ENCODE peak calls at places on chromosomes 6 and 20, in nine cellular contexts. Q, S, X, U, R, N, A, Y and I are unnamed samples.

GRCh38 chr6:28807682-28808280 is 116.0 kb downstream of the TRIM27 start:
- DNase-seq in Q (no peak), S (no peak), X (no peak), U (peak), R (no peak), N (no peak), A (no peak), Y (peak), I (no peak)

GRCh38 chr6:24918641-24919403 is 16.9 kb downstream of the RIPOR2 start:
- DNase-seq in Q (no peak), S (no peak), X (no peak), U (peak), R (no peak), N (no peak), A (no peak), Y (no peak), I (no peak)

GRCh38 chr20:10671221-10671849 is 2.5 kb downstream of the JAG1 start:
- DNase-seq in Q (peak), S (peak), X (peak), U (peak), R (peak), N (peak), A (peak), Y (peak), I (peak)

GRCh38 chr20:49132995-49133451 is 55.1 kb downstream of the STAU1 start:
- DNase-seq in Q (no peak), S (no peak), X (no peak), U (peak), R (peak), N (no peak), A (no peak), Y (no peak), I (no peak)

GRCh38 chr6:135280375-135281136 is 99.4 kb downstream of the MYB start:
- DNase-seq in Q (no peak), S (no peak), X (no peak), U (peak), R (no peak), N (no peak), A (no peak), Y (no peak), I (no peak)

GRCh38 chr6:167733740-167734661 is 92.7 kb upstream of the AFDN start:
- DNase-seq in Q (no peak), S (no peak), X (no peak), U (peak), R (no peak), N (peak), A (no peak), Y (no peak), I (peak)

GRCh38 chr20:34180460-34181108 is 60.6 kb upstream of the ASIP start:
- DNase-seq in Q (no peak), S (no peak), X (no peak), U (no peak), R (no peak), N (peak), A (no peak), Y (no peak), I (no peak)

GRCh38 chr6:157037165-157037564 is 260.0 kb downstream of the ARID1B start:
- DNase-seq in Q (no peak), S (no peak), X (no peak), U (no peak), R (no peak), N (no peak), A (no peak), Y (peak), I (no peak)

GRCh38 chr6:1630212-1630770 is 20.6 kb downstream of the FOXC1 start:
- DNase-seq in Q (no peak), S (no peak), X (no peak), U (no peak), R (no peak), N (no peak), A (no peak), Y (no peak), I (no peak)

GRCh38 chr20:51884561-51884960 is 82.2 kb upstream of the SALL4 start:
- DNase-seq in Q (no peak), S (no peak), X (no peak), U (peak), R (no peak), N (no peak), A (no peak), Y (no peak), I (no peak)

GRCh38 chr6:158769696-158770446 is 49.3 kb downstream of the EZR start:
- DNase-seq in Q (no peak), S (peak), X (no peak), U (peak), R (no peak), N (no peak), A (peak), Y (no peak), I (no peak)

GRCh38 chr6:14944593-14944992 is 301.3 kb upstream of the JARID2 start:
- DNase-seq in Q (no peak), S (no peak), X (no peak), U (no peak), R (no peak), N (no peak), A (no peak), Y (no peak), I (no peak)

GRCh38 chr6:7241709-7242645 is 71.0 kb downstream of the SSR1 start:
- DNase-seq in Q (no peak), S (no peak), X (no peak), U (no peak), R (no peak), N (peak), A (no peak), Y (no peak), I (no peak)

GRCh38 chr20:36519012-36519719 is 22.2 kb upstream of the MYL9 start:
- DNase-seq in Q (no peak), S (no peak), X (no peak), U (no peak), R (no peak), N (no peak), A (no peak), Y (no peak), I (no peak)

GRCh38 chr6:1426416-1426815 is 37.0 kb downstream of the FOXF2 start:
- DNase-seq in Q (no peak), S (no peak), X (no peak), U (no peak), R (no peak), N (no peak), A (no peak), Y (no peak), I (no peak)

GRCh38 chr20:47792021-47792618 is 6.8 kb upstream of the SULF2 start:
- DNase-seq in Q (no peak), S (peak), X (no peak), U (peak), R (peak), N (peak), A (peak), Y (no peak), I (peak)

GRCh38 chr6:166691199-166691598 is 64.1 kb upstream of the RPS6KA2 start:
- DNase-seq in Q (no peak), S (peak), X (peak), U (peak), R (no peak), N (no peak), A (peak), Y (no peak), I (no peak)

GRCh38 chr6:55636406-55637102 is 57.6 kb upstream of the HMGCLL1 start:
- DNase-seq in Q (no peak), S (no peak), X (no peak), U (no peak), R (no peak), N (no peak), A (no peak), Y (no peak), I (no peak)

GRCh38 chr6:150934380-150934779 is 68.9 kb downstream of the MTHFD1L start:
- DNase-seq in Q (no peak), S (no peak), X (no peak), U (peak), R (no peak), N (no peak), A (no peak), Y (no peak), I (no peak)

GRCh38 chr6:139364302-139364981 is 10.0 kb downstream of the CITED2 start:
- DNase-seq in Q (no peak), S (no peak), X (no peak), U (peak), R (no peak), N (no peak), A (no peak), Y (no peak), I (no peak)

GRCh38 chr6:31948753-31949413 is 3.0 kb downstream of the CFB start:
- DNase-seq in Q (no peak), S (no peak), X (no peak), U (no peak), R (no peak), N (no peak), A (no peak), Y (no peak), I (no peak)

GRCh38 chr6:49072146-49072545 is 390.9 kb downstream of the MMUT start:
- DNase-seq in Q (no peak), S (no peak), X (no peak), U (peak), R (no peak), N (no peak), A (no peak), Y (no peak), I (no peak)

GRCh38 chr6:159527351-159527750 is 165.7 kb downstream of the SOD2 start:
- DNase-seq in Q (no peak), S (no peak), X (no peak), U (no peak), R (no peak), N (no peak), A (no peak), Y (no peak), I (no peak)

GRCh38 chr6:168330403-168330802 is 10.8 kb upstream of the DACT2 start:
- DNase-seq in Q (no peak), S (no peak), X (no peak), U (no peak), R (no peak), N (no peak), A (no peak), Y (no peak), I (no peak)

GRCh38 chr6:26295691-26296555 is 69.1 kb upstream of the BTN3A2 start:
- DNase-seq in Q (no peak), S (no peak), X (no peak), U (peak), R (no peak), N (no peak), A (no peak), Y (no peak), I (no peak)

GRCh38 chr20:11502668-11503067 is 415.0 kb upstream of the BTBD3 start:
- DNase-seq in Q (no peak), S (no peak), X (no peak), U (no peak), R (no peak), N (no peak), A (no peak), Y (no peak), I (no peak)

GRCh38 chr6:158751842-158752424 is 67.2 kb downstream of the EZR start:
- DNase-seq in Q (no peak), S (no peak), X (no peak), U (no peak), R (no peak), N (no peak), A (no peak), Y (no peak), I (no peak)

GRCh38 chr6:36715469-36715868 is 17.8 kb downstream of the RAB44 start:
- DNase-seq in Q (no peak), S (no peak), X (no peak), U (no peak), R (no peak), N (no peak), A (no peak), Y (no peak), I (no peak)

GRCh38 chr6:53920881-53921280 is 126.1 kb downstream of the LRRC1 start:
- DNase-seq in Q (no peak), S (no peak), X (no peak), U (no peak), R (no peak), N (no peak), A (no peak), Y (no peak), I (no peak)
- TF ChIP-seq CTCF in Q (no peak), S (no peak), X (no peak), U (no peak), R (no peak), N (no peak), A (no peak), Y (no peak), I (no peak)

GRCh38 chr6:41426438-41426851 is 91.0 kb downstream of the NCR2 start:
- DNase-seq in Q (no peak), S (no peak), X (no peak), U (no peak), R (no peak), N (no peak), A (no peak), Y (no peak), I (no peak)

GRCh38 chr6:41428995-41429417 is 93.6 kb downstream of the NCR2 start:
- DNase-seq in Q (no peak), S (peak), X (peak), U (peak), R (no peak), N (no peak), A (peak), Y (no peak), I (no peak)

GRCh38 chr6:41426888-41427641 is 91.7 kb downstream of the NCR2 start:
- DNase-seq in Q (peak), S (no peak), X (no peak), U (no peak), R (no peak), N (no peak), A (no peak), Y (no peak), I (no peak)

GRCh38 chr6:41428402-41428994 is 93.1 kb downstream of the NCR2 start:
- DNase-seq in Q (no peak), S (no peak), X (peak), U (no peak), R (peak), N (no peak), A (no peak), Y (no peak), I (no peak)

DNA sequence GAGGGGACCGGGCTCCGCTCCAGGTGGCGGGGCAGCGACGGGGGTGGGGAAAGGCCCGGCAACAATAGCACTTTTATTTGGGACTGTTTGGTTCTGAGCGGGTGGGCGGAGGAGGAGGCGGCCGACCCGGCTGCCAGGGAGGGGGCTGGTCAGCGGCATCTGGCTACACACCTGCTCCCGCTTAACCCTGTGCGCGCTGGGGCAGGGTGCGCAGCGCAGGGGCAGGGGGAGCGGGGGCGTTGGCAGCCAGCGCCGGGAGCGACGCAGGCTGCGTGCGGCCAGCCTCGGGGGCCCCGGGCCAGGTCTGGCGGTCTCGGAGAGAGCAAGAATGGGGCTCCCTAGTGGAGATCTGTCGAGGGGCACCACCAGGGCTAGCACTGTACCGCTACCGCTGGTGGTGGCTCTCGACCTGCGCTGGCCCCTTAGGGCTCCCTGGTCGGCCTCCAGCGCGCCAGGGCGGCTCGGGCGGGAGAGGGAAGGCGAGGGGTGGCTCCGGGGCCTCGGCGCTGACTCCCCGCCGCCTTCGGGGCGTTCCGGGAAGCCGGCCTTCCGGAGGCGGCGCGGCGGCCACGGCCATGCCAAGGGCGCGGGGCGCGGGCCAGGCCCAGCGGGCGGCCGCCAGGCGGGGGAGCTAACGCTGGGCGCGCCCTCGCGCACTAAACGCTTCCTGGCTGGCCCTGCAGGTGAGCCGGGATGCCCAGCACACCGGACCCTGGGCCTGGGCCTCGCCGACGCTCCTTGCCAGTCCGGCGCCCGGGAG is 92.4 kb downstream of the NCR2 start:
- DNase-seq in Q (peak), S (no peak), X (peak), U (no peak), R (peak), N (peak), A (peak), Y (no peak), I (peak)
- H3K4me3 ChIP-seq in Q (no peak), S (peak), X (peak), U (peak), R (peak), N (peak), A (peak), Y (peak), I (peak)

DNA sequence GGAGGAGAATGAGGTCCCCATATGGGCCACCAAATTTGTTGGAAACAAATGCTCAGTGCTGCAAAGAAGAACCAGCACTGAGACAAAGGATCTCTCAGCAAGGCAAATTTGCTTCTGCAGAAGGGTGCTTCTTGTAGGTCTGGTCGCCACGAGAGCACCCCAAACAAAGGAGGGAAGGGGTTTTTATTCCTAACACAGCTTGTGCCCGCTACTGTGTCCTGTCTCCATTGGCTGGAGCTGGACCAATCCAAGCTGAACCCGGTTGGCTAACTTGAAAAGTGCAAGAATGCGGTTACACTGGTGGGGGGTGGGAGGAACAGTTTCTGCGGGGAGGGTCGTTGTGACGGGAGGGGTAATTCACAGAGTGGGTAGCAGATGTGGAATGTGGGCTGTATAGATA is 54.1 kb upstream of the TULP1 start:
- DNase-seq in Q (no peak), S (no peak), X (no peak), U (no peak), R (no peak), N (no peak), A (no peak), Y (no peak), I (no peak)
- TF ChIP-seq CTCF in Q (no peak), S (no peak), X (no peak), U (no peak), R (no peak), N (no peak), A (no peak), Y (no peak), I (no peak)

DNA sequence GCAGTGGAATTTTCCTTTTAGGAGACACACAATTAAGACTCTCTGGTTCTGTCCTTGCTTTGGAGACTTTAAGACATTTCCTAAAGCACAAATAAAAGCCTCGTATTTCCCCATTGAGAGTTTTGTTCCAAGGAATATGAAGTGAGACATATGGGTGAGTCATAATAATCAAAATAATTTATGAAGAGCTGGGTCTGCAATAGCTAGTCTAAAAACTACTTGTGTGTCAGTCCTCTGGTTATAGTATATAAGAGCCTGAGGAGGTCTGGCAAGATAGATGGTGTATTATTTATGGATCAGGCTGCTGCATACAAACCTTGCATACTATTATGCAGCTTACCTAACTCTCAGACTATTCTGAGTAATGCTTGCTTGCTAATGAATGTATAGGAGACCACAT is 142.6 kb downstream of the ADGRG6 start:
- DNase-seq in Q (no peak), S (no peak), X (no peak), U (no peak), R (no peak), N (no peak), A (no peak), Y (no peak), I (no peak)
- H3K4me3 ChIP-seq in Q (no peak), S (no peak), X (no peak), U (no peak), R (no peak), N (no peak), A (no peak), Y (no peak), I (no peak)

GRCh38 chr20:57436223-57436545 is 45.0 kb downstream of the RBM38 start:
- DNase-seq in Q (no peak), S (no peak), X (no peak), U (no peak), R (no peak), N (no peak), A (no peak), Y (no peak), I (no peak)

GRCh38 chr20:57437267-57437666 is 46.1 kb downstream of the RBM38 start:
- DNase-seq in Q (peak), S (no peak), X (no peak), U (no peak), R (no peak), N (no peak), A (no peak), Y (no peak), I (no peak)

GRCh38 chr20:57434390-57434700 is 43.1 kb downstream of the RBM38 start:
- DNase-seq in Q (peak), S (no peak), X (no peak), U (no peak), R (no peak), N (no peak), A (no peak), Y (no peak), I (no peak)

GRCh38 chr20:57435105-57435497 is 43.9 kb downstream of the RBM38 start:
- DNase-seq in Q (no peak), S (no peak), X (no peak), U (no peak), R (no peak), N (no peak), A (no peak), Y (no peak), I (no peak)

DNA sequence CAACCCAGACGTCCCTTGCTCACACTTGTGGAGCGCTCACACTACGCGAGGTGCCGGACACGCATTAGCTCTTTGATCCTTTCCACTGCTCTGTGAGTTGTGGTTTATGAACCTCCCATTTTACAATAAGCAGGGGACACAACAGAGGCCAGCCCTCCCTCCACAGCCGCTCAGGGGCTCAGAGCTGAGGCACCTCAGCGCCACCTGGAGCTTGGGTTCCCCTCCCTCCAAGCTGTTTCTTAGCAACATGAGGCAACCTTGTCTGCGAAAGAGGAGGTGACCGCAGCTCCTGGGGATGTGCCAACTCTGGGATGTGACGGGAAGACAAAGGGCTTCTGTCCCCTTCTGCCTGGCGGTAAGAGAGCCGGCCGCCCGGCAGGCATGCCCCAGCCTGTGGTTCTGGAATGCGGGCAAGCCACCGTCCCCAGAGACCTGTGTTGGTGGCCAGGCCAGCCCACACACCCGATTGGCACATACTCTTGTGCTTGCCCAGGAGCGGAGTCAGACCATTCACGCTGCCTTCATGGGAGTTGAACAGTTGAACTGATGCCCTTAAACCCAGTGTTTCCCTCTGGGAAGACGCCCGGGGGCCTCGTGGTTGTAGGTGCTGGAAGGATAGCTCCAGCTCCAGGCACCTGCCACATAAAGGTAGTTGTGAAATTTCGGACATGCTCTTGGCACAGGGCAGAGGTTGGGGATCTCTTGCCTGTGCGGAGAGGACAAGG is 44.5 kb downstream of the RBM38 start:
- DNase-seq in Q (peak), S (no peak), X (peak), U (peak), R (no peak), N (peak), A (peak), Y (peak), I (peak)
- TF ChIP-seq CTCF in Q (no peak), S (no peak), X (no peak), U (no peak), R (no peak), N (no peak), A (no peak), Y (peak), I (no peak)

DNA sequence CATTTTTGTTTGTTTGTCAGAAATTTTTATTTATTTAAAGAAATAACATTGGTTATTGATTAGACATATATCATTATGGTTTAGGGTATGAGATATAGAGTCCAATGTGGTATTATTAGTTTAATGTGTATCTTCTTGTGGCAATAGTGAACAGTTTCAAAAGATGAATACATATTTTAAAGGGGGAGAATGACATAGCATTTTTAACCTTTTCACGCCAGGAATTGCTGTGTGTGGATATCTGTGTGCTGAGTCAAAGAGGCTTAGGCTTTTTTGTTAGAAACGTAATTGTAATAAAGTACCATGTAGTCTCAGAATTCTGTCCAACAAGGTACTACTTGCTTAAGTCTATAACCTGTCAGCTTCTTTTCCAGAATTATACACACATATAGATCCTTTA is 451.6 kb downstream of the ADGRB3 start:
- DNase-seq in Q (no peak), S (no peak), X (no peak), U (no peak), R (no peak), N (no peak), A (no peak), Y (no peak), I (no peak)
- H3K4me3 ChIP-seq in Q (no peak), S (no peak), X (no peak), U (no peak), R (no peak), N (no peak), A (no peak), Y (no peak), I (no peak)